ENCODE peak calls at places on chromosome 6, in six cellular contexts. V is RWPE1, T is GM12878, M is uterus, N is ovary, I is mammary epithelial cell. R is an unnamed sample.

GRCh38 chr6:22421187-22421586 is 124.4 kb upstream of the PRL start:
- DNase-seq in M (no peak), N (no peak), I (peak), V (peak), T (no peak), R (peak)

GRCh38 chr6:12169377-12169776 is 120.8 kb upstream of the EDN1 start:
- DNase-seq in M (no peak), I (no peak), V (no peak), T (no peak), N (no peak), R (no peak)

GRCh38 chr6:132969188-132969587 is 154.8 kb downstream of the RPS12 start:
- DNase-seq in I (no peak), T (no peak), M (no peak), N (no peak), V (no peak), R (no peak)

GRCh38 chr6:132279592-132280139 is 121.6 kb downstream of the MOXD1 start:
- DNase-seq in V (peak), T (peak), N (peak), M (peak), I (peak), R (peak)

GRCh38 chr6:132070356-132070755 is 119.2 kb upstream of the CCN2 start:
- DNase-seq in I (peak), M (no peak), N (no peak), T (no peak), V (no peak), R (no peak)

GRCh38 chr6:138240476-138241245 is 22.4 kb upstream of the PBOV1 start:
- DNase-seq in I (no peak), M (no peak), V (no peak), T (no peak), N (no peak), R (no peak)

GRCh38 chr6:38715016-38715809 is at the start of gene DNAH8:
- DNase-seq in M (no peak), N (no peak), T (no peak), I (no peak), V (no peak), R (no peak)

GRCh38 chr6:158835616-158836221 is 16.6 kb upstream of the EZR start:
- DNase-seq in M (no peak), T (no peak), I (no peak), N (no peak), V (no peak), R (no peak)

GRCh38 chr6:4441981-4442434 is 306.6 kb upstream of the ECI2 start:
- DNase-seq in T (no peak), I (no peak), N (no peak), M (no peak), V (no peak), R (peak)

GRCh38 chr6:26223677-26224546 is 136.7 kb downstream of the HFE start:
- DNase-seq in I (peak), V (peak), N (peak), T (peak), M (peak), R (peak)

GRCh38 chr6:38853236-38853635 is 138.1 kb downstream of the DNAH8 start:
- DNase-seq in N (no peak), M (no peak), I (no peak), V (no peak), T (no peak), R (no peak)

GRCh38 chr6:78611886-78612480 is 255.4 kb upstream of the IRAK1BP1 start:
- DNase-seq in V (peak), M (no peak), I (no peak), T (no peak), N (no peak), R (peak)

GRCh38 chr6:39892490-39893129 is 41.7 kb downstream of the MOCS1 start:
- DNase-seq in M (peak), V (peak), I (peak), N (peak), T (peak), R (peak)

GRCh38 chr6:130783416-130784107 is 43.6 kb upstream of the SMLR1 start:
- DNase-seq in N (no peak), M (no peak), I (no peak), T (no peak), V (no peak), R (no peak)

GRCh38 chr6:159806021-159806458 is 6.0 kb downstream of the PNLDC1 start:
- DNase-seq in N (no peak), I (peak), T (no peak), V (no peak), M (no peak), R (peak)

GRCh38 chr6:105573556-105573955 is 170.7 kb upstream of the PREP start:
- DNase-seq in T (no peak), N (no peak), I (peak), M (no peak), V (no peak), R (no peak)

GRCh38 chr6:77430506-77430905 is 32.8 kb downstream of the HTR1B start:
- DNase-seq in I (no peak), N (no peak), T (no peak), M (no peak), V (no peak), R (no peak)

GRCh38 chr6:136989591-136990578 is 54.9 kb downstream of the IL20RA start:
- DNase-seq in M (peak), V (no peak), T (no peak), I (no peak), N (peak), R (no peak)

GRCh38 chr6:157978021-157978783 is 3.5 kb upstream of the SYNJ2 start:
- DNase-seq in I (no peak), V (no peak), N (no peak), M (no peak), T (no peak), R (no peak)

GRCh38 chr6:5671604-5672559 is 334.8 kb downstream of the NRN1 start:
- DNase-seq in V (no peak), N (no peak), T (no peak), I (no peak), M (no peak), R (no peak)

GRCh38 chr6:11381801-11382513 is 149.5 kb upstream of the NEDD9 start:
- DNase-seq in M (no peak), T (peak), I (no peak), N (no peak), V (no peak), R (no peak)

GRCh38 chr6:75503291-75503690 is 9.7 kb upstream of the FILIP1 start:
- DNase-seq in T (no peak), V (no peak), I (no peak), N (no peak), M (no peak), R (no peak)

GRCh38 chr6:135941275-135941674 is 89.8 kb downstream of the PDE7B start:
- DNase-seq in V (no peak), N (no peak), I (no peak), M (peak), T (no peak), R (peak)

GRCh38 chr6:16236009-16236501 is 2.3 kb upstream of the GMPR start:
- DNase-seq in I (no peak), T (no peak), N (no peak), M (no peak), V (no peak), R (no peak)

GRCh38 chr6:35262596-35262995 is 3.1 kb downstream of the ZNF76 start:
- DNase-seq in I (no peak), V (no peak), M (no peak), N (no peak), T (no peak), R (no peak)

GRCh38 chr6:110075406-110075805 is 97.3 kb downstream of the GPR6 start:
- DNase-seq in V (no peak), N (no peak), T (no peak), M (no peak), I (peak), R (peak)

GRCh38 chr6:38034269-38034914 is 214.9 kb downstream of the ZFAND3 start:
- DNase-seq in V (no peak), M (no peak), N (no peak), I (no peak), T (no peak), R (peak)

GRCh38 chr6:17167327-17167979 is 65.6 kb downstream of the STMND1 start:
- DNase-seq in T (no peak), I (peak), M (no peak), N (no peak), V (peak), R (peak)

DNA sequence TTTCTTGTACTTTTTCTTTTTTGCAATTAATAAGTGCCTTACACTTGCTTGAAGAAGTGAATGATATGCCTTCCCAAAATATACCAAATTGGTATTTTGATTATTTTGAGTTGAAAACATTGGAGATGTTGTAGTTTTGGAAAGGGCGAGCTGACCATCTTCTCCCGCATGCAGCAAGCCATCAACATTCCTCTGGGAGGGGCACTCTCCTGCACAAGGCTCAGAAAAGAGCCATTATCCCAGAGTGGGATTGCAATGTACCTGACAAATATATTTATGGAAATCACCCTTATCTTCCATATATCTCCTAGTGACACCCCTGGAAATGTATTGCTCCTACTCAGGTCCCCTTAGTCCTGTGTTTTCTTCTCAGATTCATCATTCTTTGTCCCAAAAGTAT is 22.8 kb upstream of the PNRC1 start:
- DNase-seq in V (no peak), M (no peak), N (no peak), I (no peak), T (no peak), R (no peak)
- TF ChIP-seq CTCF in V (no peak), M (no peak), N (no peak), I (no peak), T (no peak), R (no peak)

GRCh38 chr6:31474871-31475286 is 23.1 kb upstream of the MICB start:
- DNase-seq in T (no peak), M (no peak), I (no peak), V (no peak), N (no peak), R (no peak)
- TF ChIP-seq CTCF in T (peak), M (no peak), I (no peak), V (no peak), N (no peak), R (no peak)

DNA sequence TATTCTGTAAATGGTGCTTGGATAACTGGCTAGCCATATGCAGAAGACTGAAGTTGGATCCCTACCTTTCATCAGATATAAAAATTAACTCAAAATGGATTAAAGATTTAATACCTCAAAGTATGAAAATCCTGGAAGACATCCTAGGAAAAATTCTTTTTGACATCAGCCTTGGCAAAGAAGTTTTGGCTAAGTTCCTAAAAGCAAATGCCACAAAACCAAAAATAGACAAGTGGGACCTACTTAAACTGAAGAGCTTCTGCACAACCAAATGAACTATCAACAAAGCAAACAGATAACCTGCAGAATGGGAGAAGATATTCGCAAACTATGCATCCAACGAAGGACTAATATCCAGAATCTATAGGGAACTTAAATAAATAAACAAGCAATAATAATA is 60.3 kb upstream of the RIPPLY2 start:
- DNase-seq in M (no peak), T (no peak), I (no peak), V (no peak), N (no peak), R (no peak)
- TF ChIP-seq CTCF in M (no peak), T (no peak), I (no peak), V (no peak), N (no peak), R (no peak)

GRCh38 chr6:127120787-127121636 is 2.5 kb downstream of the RSPO3 start:
- DNase-seq in T (peak), M (peak), I (peak), N (peak), V (peak), R (peak)
- TF ChIP-seq CTCF in T (peak), M (peak), I (peak), N (peak), V (peak), R (peak)

GRCh38 chr6:33508935-33509926 is 54.9 kb downstream of the ZBTB9 start:
- DNase-seq in I (no peak), V (no peak), N (no peak), T (no peak), M (peak), R (no peak)
- TF ChIP-seq CTCF in I (no peak), V (no peak), N (no peak), T (no peak), M (no peak), R (no peak)

DNA sequence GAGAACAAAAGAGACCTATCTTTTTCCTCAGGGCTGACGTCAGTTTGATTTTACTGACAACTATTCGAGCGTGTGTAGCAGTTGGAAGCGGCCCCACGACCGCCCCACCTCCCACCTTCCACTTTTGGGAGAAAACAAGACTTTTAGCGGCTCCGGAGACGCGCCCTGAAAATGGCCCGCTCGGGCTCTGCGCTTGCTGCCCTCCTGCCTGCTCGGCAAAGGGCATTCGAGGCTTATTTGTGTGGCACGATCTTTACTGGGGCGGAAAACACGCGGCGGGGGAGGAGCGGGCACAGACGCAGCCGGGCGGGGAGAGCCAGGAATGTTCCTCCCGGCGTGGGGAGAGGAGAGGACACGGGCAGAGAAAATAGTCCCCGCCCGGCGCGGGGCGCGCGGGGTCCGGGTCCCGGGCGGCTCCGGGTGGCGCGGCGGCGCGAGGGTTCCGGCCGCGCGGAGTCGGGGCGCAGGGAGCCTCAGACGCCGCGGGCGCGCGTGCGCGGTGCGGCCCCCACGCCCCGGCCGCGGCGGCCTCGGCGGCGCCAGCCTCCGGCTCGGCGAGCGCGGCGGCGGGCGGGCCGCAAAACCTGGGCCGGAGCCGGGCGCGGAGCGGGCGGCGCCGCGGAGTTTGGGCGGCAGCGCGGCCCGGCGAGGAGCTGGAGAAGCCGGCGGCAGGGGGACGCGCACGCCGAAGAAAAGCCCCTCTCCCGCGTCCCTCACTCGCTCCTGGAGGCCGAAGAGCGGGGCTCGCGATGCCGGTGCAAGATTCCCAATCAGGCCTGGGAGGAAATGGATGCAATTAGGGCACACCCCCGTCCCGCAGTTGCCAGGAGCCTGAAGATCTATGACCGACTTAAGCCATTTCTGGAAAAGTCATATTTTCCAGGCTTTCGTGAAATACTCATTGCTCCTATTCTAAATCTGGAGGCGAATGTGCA is 90.0 kb upstream of the ARID1B start:
- DNase-seq in T (no peak), V (peak), M (peak), N (peak), I (peak), R (peak)
- TF ChIP-seq CTCF in T (no peak), V (no peak), M (peak), N (peak), I (no peak), R (no peak)

GRCh38 chr6:165877773-165878172 is 214.7 kb upstream of the PDE10A start:
- DNase-seq in V (no peak), T (no peak), M (no peak), I (no peak), N (no peak), R (no peak)
- TF ChIP-seq CTCF in V (no peak), T (no peak), M (no peak), I (no peak), N (no peak), R (no peak)

R was measured in MCF 10A.